ENCODE peak calls at places on chromosomes 12 and 14, in four cellular contexts. K is GM12878, V is HL-60, R is K562. B is an unnamed sample.

GRCh38 chr14:76953196-76953945 is 75.1 kb downstream of the IRF2BPL start:
- DNase-seq in K (no peak), V (no peak), R (no peak), B (peak)

GRCh38 chr14:39467889-39468524 is 35.8 kb upstream of the FBXO33 start:
- DNase-seq in K (no peak), V (peak), R (no peak), B (no peak)

GRCh38 chr14:75662966-75663365 is 1.9 kb downstream of the TTLL5 start:
- DNase-seq in K (no peak), V (no peak), R (no peak), B (no peak)

GRCh38 chr14:54446201-54446693 is 5.1 kb upstream of the CNIH1 start:
- DNase-seq in K (no peak), V (peak), R (no peak), B (no peak)

GRCh38 chr12:54160807-54161480 is 27.8 kb downstream of the SMUG1 start:
- DNase-seq in K (no peak), V (no peak), R (no peak), B (no peak)

GRCh38 chr12:90170740-90171139 is 462.1 kb upstream of the ATP2B1 start:
- DNase-seq in K (no peak), V (no peak), R (no peak), B (no peak)

GRCh38 chr12:47850153-47851084 is 30.7 kb upstream of the HDAC7 start:
- DNase-seq in K (no peak), V (no peak), R (peak), B (no peak)

GRCh38 chr14:44379292-44379977 is 127.6 kb downstream of the FSCB start:
- DNase-seq in K (no peak), V (peak), R (no peak), B (no peak)

GRCh38 chr12:89525002-89525823 is 617 bp upstream of the GALNT4 start:
- DNase-seq in K (no peak), V (peak), R (peak), B (peak)

GRCh38 chr14:77859934-77860570 is 60.1 kb downstream of the ADCK1 start:
- DNase-seq in K (no peak), V (no peak), R (peak), B (no peak)

GRCh38 chr12:130709151-130710000 is 6.7 kb downstream of the RIMBP2 start:
- DNase-seq in K (no peak), V (no peak), R (no peak), B (no peak)

GRCh38 chr12:67988600-67988999 is 647 bp upstream of the IFNG-AS1 start:
- DNase-seq in K (peak), V (no peak), R (no peak), B (no peak)

GRCh38 chr12:57451233-57451778 is 3.8 kb upstream of the INHBE start:
- DNase-seq in K (no peak), V (no peak), R (no peak), B (no peak)

GRCh38 chr14:71267691-71268090 is 360.4 kb downstream of the PCNX1 start:
- DNase-seq in K (no peak), V (no peak), R (no peak), B (no peak)

GRCh38 chr12:99746538-99746937 is 99.0 kb downstream of the GARIN6 start:
- DNase-seq in K (no peak), V (no peak), R (no peak), B (no peak)

GRCh38 chr12:32217354-32218310 is 111.0 kb downstream of the BICD1 start:
- DNase-seq in K (no peak), V (peak), R (no peak), B (no peak)

GRCh38 chr12:49462103-49462739 is 76.6 kb upstream of the KCNH3 start:
- DNase-seq in K (no peak), V (no peak), R (no peak), B (no peak)

GRCh38 chr14:66790101-66790500 is 282.2 kb downstream of the GPHN start:
- DNase-seq in K (no peak), V (no peak), R (no peak), B (no peak)

GRCh38 chr12:613996-614726 is 49.1 kb downstream of the NINJ2 start:
- DNase-seq in K (no peak), V (peak), R (no peak), B (no peak)

GRCh38 chr12:4086481-4086880 is 187.1 kb upstream of the CCND2 start:
- DNase-seq in K (no peak), V (no peak), R (no peak), B (no peak)

GRCh38 chr12:1929241-1929984 is 11.0 kb upstream of the CACNA2D4 start:
- DNase-seq in K (no peak), V (peak), R (no peak), B (no peak)

GRCh38 chr14:90606434-90606833 is 209.6 kb downstream of the CALM1 start:
- DNase-seq in K (no peak), V (no peak), R (no peak), B (no peak)

GRCh38 chr12:68106160-68106559 is 53.4 kb downstream of the IFNG start:
- DNase-seq in K (no peak), V (no peak), R (no peak), B (no peak)

GRCh38 chr12:105279460-105280056 is 43.6 kb upstream of the APPL2 start:
- DNase-seq in K (no peak), V (peak), R (peak), B (peak)

GRCh38 chr12:32482226-32482625 is 82.9 kb downstream of the FGD4 start:
- DNase-seq in K (peak), V (peak), R (no peak), B (no peak)

DNA sequence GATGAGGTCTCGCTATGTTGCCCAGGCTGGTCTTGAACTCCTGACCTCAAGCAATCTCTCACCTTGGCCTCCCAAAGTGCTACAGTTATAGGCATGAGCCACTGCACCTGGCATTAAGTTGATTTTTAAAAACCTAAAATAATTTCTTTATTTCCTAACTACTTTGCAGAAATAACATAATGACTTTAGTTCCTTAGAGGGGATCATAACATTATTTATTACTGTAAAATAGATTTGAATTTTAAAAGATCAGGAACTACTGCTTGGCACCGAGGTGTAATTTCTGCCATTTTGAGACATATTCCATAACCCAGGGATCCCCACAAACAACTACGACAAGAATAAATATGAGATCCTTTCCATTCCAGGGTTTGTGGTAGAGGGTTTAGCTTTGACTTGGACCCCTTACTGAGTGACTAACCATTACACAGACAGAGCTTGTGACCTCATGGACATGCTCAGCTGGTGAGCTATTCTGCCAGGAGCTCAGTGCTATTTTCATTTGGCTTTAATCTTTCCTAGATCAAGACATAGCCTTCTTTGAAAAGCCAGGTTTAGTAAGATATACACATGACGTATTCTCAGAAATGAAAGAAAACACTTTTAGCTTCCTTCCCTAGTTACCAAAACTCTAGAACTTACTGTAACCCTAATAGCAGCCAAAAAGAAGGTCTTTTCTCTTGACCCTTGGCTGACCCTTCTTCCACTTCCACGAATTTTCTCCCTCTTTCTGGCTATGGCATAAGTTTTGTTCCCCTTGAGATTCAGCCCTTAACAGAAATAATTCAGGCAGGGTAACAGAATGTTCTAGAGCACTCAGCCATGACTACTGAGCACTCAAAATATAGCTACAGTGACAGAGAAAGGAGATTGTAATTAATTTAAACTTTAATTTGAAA is 75.1 kb upstream of the NUDT4 start:
- DNase-seq in K (no peak), V (no peak), R (peak), B (no peak)
- TF ChIP-seq SPI1 in K (no peak), V (no peak), R (no peak), B (no peak)

DNA sequence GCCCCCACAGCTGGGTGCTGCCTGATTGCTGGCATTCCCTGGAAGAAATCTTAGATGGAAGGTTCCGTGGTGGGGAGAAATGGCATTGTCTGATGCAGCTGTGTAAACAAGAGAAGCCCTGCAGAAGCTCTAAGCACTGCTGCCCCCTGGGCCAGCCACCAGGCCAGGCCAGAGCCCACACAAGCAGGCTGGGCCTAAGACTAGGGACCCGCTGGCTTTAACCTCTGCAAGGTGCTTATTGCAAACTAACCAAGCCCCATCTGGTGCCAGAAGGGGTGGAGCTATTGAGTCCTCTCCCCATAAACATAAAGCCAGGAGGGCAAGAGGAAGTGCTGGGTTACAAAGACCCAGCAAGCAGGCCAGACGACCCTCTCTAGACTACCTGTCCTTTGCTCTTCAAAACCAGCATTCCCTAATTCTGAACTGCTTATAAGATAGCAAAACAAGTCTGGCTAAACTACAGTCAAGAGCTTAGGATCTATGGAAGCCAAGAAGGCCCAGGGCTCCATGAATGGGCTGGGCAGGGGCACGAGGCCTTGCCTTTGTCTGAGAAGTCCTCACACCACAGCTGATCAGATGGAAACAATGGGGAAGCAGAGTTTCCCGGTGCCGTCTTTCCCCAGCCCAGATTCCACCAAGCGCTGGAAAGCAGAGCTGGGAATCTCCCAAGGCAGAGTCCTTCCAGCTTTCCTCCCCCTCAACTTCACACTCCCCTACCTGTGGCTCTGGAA is 28.8 kb downstream of the P2RX4 start:
- DNase-seq in K (no peak), V (peak), R (no peak), B (no peak)
- TF ChIP-seq SPI1 in K (peak), V (peak), R (peak), B (peak)

GRCh38 chr14:33469898-33470297 is 481.0 kb downstream of the EGLN3 start:
- DNase-seq in K (no peak), V (no peak), R (no peak), B (no peak)

GRCh38 chr14:33480589-33481184 is 470.2 kb downstream of the EGLN3 start:
- DNase-seq in K (no peak), V (no peak), R (no peak), B (no peak)

GRCh38 chr14:33477752-33478151 is 473.1 kb downstream of the EGLN3 start:
- DNase-seq in K (no peak), V (no peak), R (no peak), B (no peak)

DNA sequence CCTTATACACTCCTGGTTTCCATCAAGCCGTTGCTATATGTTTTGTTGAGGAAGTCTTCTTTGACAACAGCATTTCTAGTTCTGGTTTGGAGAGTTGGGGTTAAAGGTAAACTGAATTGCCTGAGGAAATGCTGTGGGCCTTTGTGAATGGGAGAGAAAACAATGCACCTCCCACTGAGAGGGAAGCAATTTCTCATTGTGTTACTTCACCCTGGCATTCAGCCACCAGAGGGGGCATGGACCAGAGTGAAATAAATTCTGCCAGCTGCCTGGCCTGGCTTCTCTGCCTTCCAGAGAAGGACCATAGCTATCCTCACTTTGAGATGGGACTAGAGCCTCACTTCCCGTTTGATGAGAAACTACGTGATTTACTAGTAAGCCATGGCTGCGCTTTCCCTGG is 475.3 kb downstream of the EGLN3 start:
- DNase-seq in K (no peak), V (peak), R (no peak), B (no peak)
- TF ChIP-seq SPI1 in K (no peak), V (no peak), R (no peak), B (no peak)

GRCh38 chr14:93947282-93947681 is 20.1 kb downstream of the FAM181A start:
- DNase-seq in K (no peak), V (no peak), R (no peak), B (no peak)

GRCh38 chr14:93946506-93947170 is 19.5 kb downstream of the FAM181A start:
- DNase-seq in K (no peak), V (no peak), R (no peak), B (no peak)

GRCh38 chr14:93944348-93945069 is 17.4 kb downstream of the FAM181A start:
- DNase-seq in K (no peak), V (no peak), R (no peak), B (no peak)

GRCh38 chr14:93945070-93945399 is 17.9 kb downstream of the FAM181A start:
- DNase-seq in K (no peak), V (no peak), R (no peak), B (no peak)

GRCh38 chr14:93946104-93946503 is 19.0 kb downstream of the FAM181A start:
- DNase-seq in K (no peak), V (no peak), R (no peak), B (no peak)
- TF ChIP-seq SPI1 in K (no peak), V (no peak), R (no peak), B (no peak)

GRCh38 chr12:71639341-71639760 is 24.3 kb downstream of the ZFC3H1 start:
- DNase-seq in K (no peak), V (no peak), R (no peak), B (no peak)

GRCh38 chr12:71640316-71640715 is 23.3 kb downstream of the ZFC3H1 start:
- DNase-seq in K (no peak), V (no peak), R (no peak), B (no peak)

GRCh38 chr12:71641390-71641789 is 22.3 kb downstream of the ZFC3H1 start:
- DNase-seq in K (no peak), V (no peak), R (peak), B (no peak)

GRCh38 chr12:71638499-71638898 is 25.1 kb downstream of the ZFC3H1 start:
- DNase-seq in K (no peak), V (no peak), R (no peak), B (no peak)

GRCh38 chr12:71636704-71637115 is 26.9 kb downstream of the ZFC3H1 start:
- DNase-seq in K (peak), V (peak), R (peak), B (peak)
- TF ChIP-seq SPI1 in K (no peak), V (no peak), R (no peak), B (no peak)

GRCh38 chr14:73786942-73787759 is 64.5 kb upstream of the PTGR2 start:
- DNase-seq in K (no peak), V (no peak), R (peak), B (no peak)

GRCh38 chr14:73786632-73786941 is 65.0 kb upstream of the PTGR2 start:
- DNase-seq in K (no peak), V (no peak), R (no peak), B (no peak)

GRCh38 chr14:73785834-73786631 is 65.6 kb upstream of the PTGR2 start:
- DNase-seq in K (no peak), V (peak), R (peak), B (no peak)

GRCh38 chr14:73788871-73789590 is 62.6 kb upstream of the PTGR2 start:
- DNase-seq in K (no peak), V (no peak), R (no peak), B (no peak)

GRCh38 chr14:73787760-73788508 is 63.7 kb upstream of the PTGR2 start:
- DNase-seq in K (no peak), V (no peak), R (no peak), B (no peak)
- TF ChIP-seq SPI1 in K (no peak), V (no peak), R (no peak), B (no peak)

B was measured in GM12891.